ENCODE peak calls at places on chromosomes 2 and 18, in five cellular contexts. N is fibroblast of pulmonary artery, Z is GM23248, V is SJSA1, G is thoracic aorta. O is an unnamed sample.

GRCh38 chr2:195202163-195202845 is 454.7 kb upstream of the SLC39A10 start:
- DNase-seq in Z (peak; percentile 10), G (no peak), N (no peak), V (no peak), O (no peak)

GRCh38 chr2:97720746-97721145 is 7.4 kb downstream of the ZAP70 start:
- DNase-seq in G (no peak), V (no peak), Z (no peak), N (no peak), O (no peak)

GRCh38 chr2:228541794-228542193 is 360.3 kb upstream of the SPHKAP start:
- DNase-seq in N (peak; percentile 18), Z (peak; percentile 55), V (no peak), G (no peak), O (no peak)

GRCh38 chr2:11480859-11481258 is 14.9 kb upstream of the E2F6 start:
- DNase-seq in N (no peak), Z (no peak), G (no peak), V (no peak), O (no peak)

GRCh38 chr18:23857756-23858155 is 156.8 kb upstream of the TTC39C start:
- DNase-seq in G (no peak), V (no peak), N (peak; percentile 73), Z (no peak), O (no peak)

GRCh38 chr2:192243488-192243887 is 48.8 kb upstream of the TMEFF2 start:
- DNase-seq in N (peak; percentile 39), Z (peak; percentile 56), G (no peak), V (no peak), O (no peak)

GRCh38 chr2:189506514-189506976 is 65.3 kb downstream of the WDR75 start:
- DNase-seq in V (no peak), G (no peak), N (peak; percentile 41), Z (no peak), O (no peak)

GRCh38 chr2:217978536-217979150 is 24.2 kb downstream of the TNS1 start:
- DNase-seq in V (no peak), G (no peak), N (no peak), Z (no peak), O (peak; percentile 86)

GRCh38 chr2:238406998-238407285 is 19.8 kb upstream of the ASB1 start:
- DNase-seq in V (no peak), Z (no peak), G (no peak), N (no peak), O (no peak)

GRCh38 chr2:204024906-204025475 is 88.4 kb downstream of the ICOS start:
- DNase-seq in N (no peak), V (no peak), G (no peak), Z (no peak), O (peak; percentile 14)

GRCh38 chr2:237449193-237449797 is 35.3 kb upstream of the COL6A3 start:
- DNase-seq in G (peak; percentile 70), Z (peak; percentile 68), V (no peak), N (peak; percentile 68), O (no peak)

GRCh38 chr2:218172808-218173207 is 6.0 kb upstream of the CXCR1 start:
- DNase-seq in N (no peak), V (no peak), G (no peak), Z (no peak), O (no peak)

GRCh38 chr2:99850076-99850710 is 292.2 kb downstream of the AFF3 start:
- DNase-seq in N (no peak), Z (no peak), G (no peak), V (no peak), O (no peak)

GRCh38 chr2:35538796-35539195 is 816.8 kb upstream of the CRIM1 start:
- DNase-seq in V (no peak), G (no peak), N (no peak), Z (no peak), O (no peak)

GRCh38 chr2:44676379-44676778 is 265.1 kb upstream of the SIX3 start:
- DNase-seq in N (no peak), G (no peak), Z (no peak), V (no peak), O (no peak)

GRCh38 chr2:48510329-48510728 is 19.6 kb upstream of the STON1 start:
- DNase-seq in G (no peak), Z (peak; percentile 76), N (peak; percentile 68), V (no peak), O (no peak)

GRCh38 chr2:109614715-109615636 is 812 bp downstream of the SOWAHC start:
- DNase-seq in G (no peak), Z (peak; percentile 62), V (no peak), N (peak; percentile 35), O (peak; percentile 38)

GRCh38 chr2:196827356-196827755 is 18.2 kb upstream of the C2orf66 start:
- DNase-seq in N (peak; percentile 22), Z (no peak), V (no peak), G (no peak), O (no peak)

GRCh38 chr18:14963246-14963645 is 215.3 kb downstream of the ANKRD30B start:
- DNase-seq in N (no peak), G (no peak), Z (no peak), V (no peak), O (no peak)

GRCh38 chr2:237450583-237450982 is 36.5 kb upstream of the MLPH start:
- DNase-seq in N (no peak), G (no peak), V (no peak), Z (no peak), O (no peak)

DNA sequence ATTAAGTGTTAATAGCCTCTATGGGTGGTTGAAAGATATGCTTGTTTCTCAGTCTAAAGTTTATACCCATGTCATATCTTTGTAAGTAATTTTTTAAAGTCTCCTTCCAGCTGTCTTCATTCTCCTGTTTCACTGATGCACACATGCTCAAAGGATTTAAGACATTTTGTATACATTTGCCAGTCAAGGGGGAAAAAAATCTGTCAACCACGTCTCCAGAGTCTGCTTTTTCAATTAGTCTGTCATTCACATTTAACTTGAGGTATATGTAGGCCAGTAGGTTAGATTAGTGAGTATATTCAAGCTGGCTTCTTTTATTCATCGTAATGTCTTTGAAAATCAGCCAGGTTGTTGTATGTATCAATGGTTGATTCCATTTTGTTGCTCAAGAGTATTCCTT is 193.5 kb downstream of the MCFD2 start:
- DNase-seq in V (no peak), G (no peak), Z (no peak), N (no peak), O (no peak)
- H3K4me3 ChIP-seq in V (no peak overlapping the region), G (no peak overlapping the region), Z (peak overlapping the region; percentile 67), N (no peak overlapping the region), O (no peak overlapping the region)

GRCh38 chr18:2961828-2962227 is 51.1 kb downstream of the LPIN2 start:
- DNase-seq in Z (peak; percentile 57), V (no peak), G (no peak), N (no peak), O (no peak)
- H3K4me3 ChIP-seq in Z (no peak overlapping the region), V (no peak overlapping the region), G (peak overlapping the region; percentile 17), N (no peak overlapping the region), O (no peak overlapping the region)

GRCh38 chr2:175169191-175169590 is 1.2 kb upstream of the ATF2 start:
- DNase-seq in V (no peak), Z (peak; percentile 6), G (no peak), N (no peak), O (no peak)
- H3K4me3 ChIP-seq in V (peak overlapping the region; percentile 81), Z (peak overlapping the region; percentile 99), G (peak overlapping the region; percentile 89), N (peak overlapping the region; percentile 100), O (peak overlapping the region; percentile 57)

GRCh38 chr2:176854062-176854461 is 358.5 kb upstream of the HNRNPA3 start:
- DNase-seq in N (no peak), V (no peak), G (no peak), Z (no peak), O (no peak)

GRCh38 chr2:176848844-176849243 is 363.8 kb upstream of the HNRNPA3 start:
- DNase-seq in Z (no peak), G (no peak), V (no peak), N (no peak), O (no peak)

GRCh38 chr2:176854878-176855277 is 357.7 kb upstream of the HNRNPA3 start:
- DNase-seq in N (no peak), V (no peak), Z (no peak), G (no peak), O (no peak)

GRCh38 chr2:176856645-176857044 is 355.9 kb upstream of the HNRNPA3 start:
- DNase-seq in V (no peak), N (no peak), G (no peak), Z (no peak), O (no peak)

DNA sequence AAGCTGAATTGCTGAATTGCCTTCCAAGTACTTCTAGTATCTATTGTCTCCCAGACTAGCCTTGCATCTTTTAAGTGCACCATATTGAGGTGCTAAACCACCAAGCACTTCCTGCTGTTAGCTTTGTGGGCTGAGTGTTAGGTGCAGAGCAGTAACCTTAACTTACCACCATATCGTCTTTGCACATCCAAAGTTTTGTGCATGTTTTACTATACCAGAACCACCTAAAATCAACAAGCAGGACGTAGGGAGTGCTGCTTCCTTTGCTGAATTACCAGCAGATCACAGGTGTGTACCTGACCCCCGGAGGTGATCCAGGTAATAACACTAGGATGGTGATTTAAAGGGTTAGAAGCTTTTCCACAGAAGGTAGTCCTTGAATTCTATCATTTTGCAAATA is 359.9 kb upstream of the HNRNPA3 start:
- DNase-seq in G (no peak), Z (no peak), N (no peak), V (no peak), O (peak; percentile 67)
- H3K4me3 ChIP-seq in G (no peak overlapping the region), Z (no peak overlapping the region), N (no peak overlapping the region), V (no peak overlapping the region), O (peak overlapping the region; percentile 2)

GRCh38 chr2:207624170-207625013 is 802 bp downstream of the METTL21A start:
- DNase-seq in Z (peak; percentile 82), N (peak; percentile 73), G (no peak), V (peak; percentile 73), O (peak; percentile 82)
- H3K4me3 ChIP-seq in Z (peak overlapping the region; percentile 78), N (peak overlapping the region; percentile 86), G (peak overlapping the region; percentile 98), V (peak overlapping the region; percentile 71), O (peak overlapping the region; percentile 97)

GRCh38 chr2:129879614-129880180 is 99.8 kb upstream of the RAB6C start:
- DNase-seq in G (no peak), V (peak; percentile 25), Z (no peak), N (no peak), O (no peak)

GRCh38 chr2:129877289-129877741 is 102.2 kb upstream of the RAB6C start:
- DNase-seq in Z (peak; percentile 84), N (peak; percentile 69), G (peak; percentile 90), V (peak; percentile 81), O (peak; percentile 96)

GRCh38 chr2:129880309-129880708 is 99.2 kb upstream of the RAB6C start:
- DNase-seq in G (no peak), N (no peak), V (peak; percentile 32), Z (no peak), O (no peak)

GRCh38 chr2:129876576-129876975 is 102.9 kb upstream of the RAB6C start:
- DNase-seq in N (no peak), G (no peak), Z (no peak), V (peak; percentile 24), O (peak; percentile 9)

GRCh38 chr2:129877795-129878775 is 101.4 kb upstream of the RAB6C start:
- DNase-seq in Z (peak; percentile 68), N (peak; percentile 41), V (peak; percentile 32), G (no peak), O (peak; percentile 69)
- H3K4me3 ChIP-seq in Z (peak overlapping the region; percentile 33), N (peak overlapping the region; percentile 38), V (peak overlapping the region; percentile 19), G (peak overlapping the region; percentile 71), O (peak overlapping the region; percentile 79)

DNA sequence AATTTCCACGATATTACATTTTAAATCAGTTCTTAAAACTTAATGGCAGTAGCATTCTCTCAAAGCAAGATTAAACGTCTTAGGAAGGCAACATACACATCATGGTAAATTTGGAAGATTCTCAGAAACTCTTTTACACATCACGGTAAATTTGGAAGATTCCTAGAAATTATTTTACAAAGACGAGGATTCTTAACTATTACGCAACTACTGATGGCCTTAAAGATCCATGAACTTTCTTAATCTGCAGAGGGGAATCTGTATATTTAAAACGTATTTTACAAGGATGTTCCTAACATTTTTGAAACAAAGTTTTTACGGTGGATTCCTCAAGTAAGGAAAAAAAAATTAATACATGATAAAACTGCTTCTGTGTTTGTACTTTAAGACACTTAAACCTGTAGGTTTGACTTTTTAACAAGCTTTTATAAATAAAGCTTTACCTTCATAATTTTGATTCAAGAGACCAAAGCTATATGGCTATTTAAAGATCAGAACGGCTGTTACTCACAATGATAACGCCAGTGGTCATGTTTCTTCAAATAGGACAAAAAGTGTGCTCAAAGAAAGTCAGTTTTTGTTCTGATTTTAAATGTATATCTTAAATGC is 1.7 kb downstream of the ATF2 start:
- DNase-seq in N (no peak), Z (peak; percentile 31), V (no peak), G (no peak), O (no peak)
- H3K4me3 ChIP-seq in N (peak overlapping the region; percentile 100), Z (peak overlapping the region; percentile 99), V (peak overlapping the region; percentile 81), G (peak overlapping the region; percentile 89), O (peak overlapping the region; percentile 96)

O was measured in GM23338.